ENCODE peak calls at places on chromosomes 4 and X, in ten cellular contexts. G is Peyer's patch; W is IMR-90; Z is testis; L is breast epithelium; X is left lung; C is CD8-positive, alpha-beta T cell; V is Caco-2; H is OCI-LY7; O is mucosa of descending colon. U is an unnamed sample. For H3K36me3, the result is how much of the 10 kb centered on the place peaks cover.

GRCh38 chr4:80393246-80393969 is 57.9 kb downstream of the CFAP299 start:
- DNase-seq in G (no peak), W (peak), Z (no peak), L (no peak), X (no peak), C (no peak), V (no peak), H (no peak), O (no peak), U (no peak)

GRCh38 chrX:57447856-57448255 is 144.0 kb upstream of the ZXDB start:
- DNase-seq in G (no peak), W (no peak), Z (no peak), L (no peak), X (no peak), C (no peak), V (no peak), H (no peak), O (no peak), U (no peak)

GRCh38 chrX:130245441-130245840 is 23.3 kb downstream of the ZNF280C start:
- DNase-seq in G (no peak), W (peak), Z (no peak), L (no peak), X (no peak), C (no peak), V (no peak), H (no peak), O (no peak), U (no peak)

GRCh38 chr4:40626183-40626990 is 3.3 kb downstream of the RBM47 start:
- DNase-seq in G (no peak), W (peak), Z (peak), L (no peak), X (no peak), C (no peak), V (no peak), H (no peak), O (peak), U (no peak)

GRCh38 chr4:20351360-20352171 is 99.9 kb downstream of the SLIT2 start:
- DNase-seq in G (no peak), W (no peak), Z (no peak), L (no peak), X (no peak), C (no peak), V (no peak), H (no peak), O (no peak), U (no peak)

GRCh38 chr4:23889814-23890269 is at the start of gene PPARGC1A:
- DNase-seq in G (peak), W (peak), Z (peak), L (no peak), X (no peak), C (no peak), V (peak), H (no peak), O (peak), U (no peak)

GRCh38 chr4:147453561-147454141 is 27.2 kb upstream of the EDNRA start:
- DNase-seq in G (no peak), W (peak), Z (no peak), L (no peak), X (no peak), C (no peak), V (peak), H (no peak), O (no peak), U (no peak)

GRCh38 chr4:152029631-152030030 is 268.8 kb upstream of the GATB start:
- DNase-seq in G (no peak), W (no peak), Z (no peak), L (no peak), X (no peak), C (no peak), V (no peak), H (no peak), O (no peak), U (no peak)

GRCh38 chr4:16785800-16786527 is 112.5 kb downstream of the LDB2 start:
- DNase-seq in G (no peak), W (peak), Z (no peak), L (no peak), X (no peak), C (no peak), V (no peak), H (no peak), O (no peak), U (no peak)

GRCh38 chr4:176406736-176407135 is 87.0 kb downstream of the SPCS3 start:
- DNase-seq in G (no peak), W (peak), Z (no peak), L (no peak), X (no peak), C (no peak), V (no peak), H (no peak), O (no peak), U (no peak)

GRCh38 chr4:158791588-158791987 is 22.8 kb downstream of the FNIP2 start:
- DNase-seq in G (no peak), W (no peak), Z (no peak), L (no peak), X (no peak), C (no peak), V (no peak), H (no peak), O (no peak), U (no peak)

GRCh38 chrX:30735839-30736238 is 82.6 kb downstream of the GK start:
- DNase-seq in G (peak), W (peak), Z (peak), L (no peak), X (no peak), C (peak), V (peak), H (peak), O (peak), U (peak)

GRCh38 chrX:24294619-24295018 is 19.2 kb downstream of the SUPT20HL2 start:
- DNase-seq in G (no peak), W (no peak), Z (peak), L (no peak), X (no peak), C (no peak), V (no peak), H (peak), O (peak), U (no peak)
- TF ChIP-seq CTCF in G (no peak), W (peak), Z (no peak), L (no peak), X (no peak), C (no peak), V (no peak), H (peak), O (no peak), U (peak)

GRCh38 chrX:10110316-10110932 is 46.4 kb upstream of the CLCN4 start:
- DNase-seq in G (no peak), W (no peak), Z (no peak), L (no peak), X (no peak), C (no peak), V (no peak), H (no peak), O (no peak), U (no peak)

GRCh38 chrX:10109695-10110094 is 47.1 kb upstream of the CLCN4 start:
- DNase-seq in G (no peak), W (no peak), Z (peak), L (no peak), X (no peak), C (no peak), V (no peak), H (no peak), O (peak), U (no peak)

GRCh38 chrX:10106801-10107200 is 50.0 kb upstream of the CLCN4 start:
- DNase-seq in G (no peak), W (no peak), Z (no peak), L (no peak), X (no peak), C (peak), V (no peak), H (peak), O (no peak), U (peak)

GRCh38 chrX:10110984-10111363 is 45.8 kb upstream of the CLCN4 start:
- DNase-seq in G (no peak), W (no peak), Z (peak), L (no peak), X (no peak), C (peak), V (no peak), H (no peak), O (no peak), U (no peak)

DNA sequence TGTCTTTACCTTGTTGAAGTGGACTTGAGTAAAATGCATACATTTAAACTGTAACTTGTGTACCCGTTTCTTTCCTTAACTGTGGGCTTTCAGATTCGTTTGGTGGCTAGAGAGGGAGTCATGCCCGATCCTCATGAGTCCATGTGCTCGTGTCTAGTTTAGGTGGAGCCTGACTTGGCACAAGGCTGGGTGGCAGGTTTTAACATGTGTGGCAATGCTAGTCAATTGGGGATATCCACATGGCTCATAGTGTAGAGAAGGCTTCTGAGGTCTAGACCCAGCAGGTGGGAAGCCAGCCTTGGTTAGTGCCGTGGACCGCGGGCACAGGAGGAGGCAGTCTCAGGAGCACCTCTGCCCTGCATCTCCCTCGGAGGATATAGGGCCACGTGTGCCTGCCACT is 48.5 kb upstream of the CLCN4 start:
- DNase-seq in G (no peak), W (no peak), Z (no peak), L (no peak), X (no peak), C (no peak), V (no peak), H (no peak), O (no peak), U (no peak)
- H3K36me3 ChIP-seq in G (under half), W (under half), Z (under half), L (under half), X (under half), C (under half), V (under half), H (under half), O (under half), U (under half)

DNA sequence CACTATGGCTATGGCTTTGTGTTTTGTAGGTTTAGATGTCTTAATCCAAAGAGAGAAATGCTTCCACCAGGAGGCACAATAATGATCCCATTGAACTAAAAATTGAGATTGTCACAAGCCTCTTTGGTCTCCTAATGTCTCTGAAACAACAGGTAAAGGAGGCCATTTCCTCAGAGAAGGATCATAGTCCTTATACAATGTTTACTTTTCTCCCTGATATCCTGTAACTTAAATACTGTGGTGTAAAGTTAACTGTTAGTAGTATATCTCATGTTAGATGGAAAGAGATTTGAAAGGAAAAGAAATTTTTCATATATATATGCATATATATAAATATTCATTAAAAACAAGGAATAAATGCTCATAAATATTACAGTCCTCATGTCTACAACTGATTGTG is 1230.5 kb downstream of the PCDH18 start:
- DNase-seq in G (no peak), W (no peak), Z (no peak), L (no peak), X (no peak), C (no peak), V (no peak), H (no peak), O (no peak), U (no peak)
- TF ChIP-seq CTCF in G (no peak), W (no peak), Z (no peak), L (no peak), X (no peak), C (no peak), V (no peak), H (no peak), O (no peak), U (no peak)

DNA sequence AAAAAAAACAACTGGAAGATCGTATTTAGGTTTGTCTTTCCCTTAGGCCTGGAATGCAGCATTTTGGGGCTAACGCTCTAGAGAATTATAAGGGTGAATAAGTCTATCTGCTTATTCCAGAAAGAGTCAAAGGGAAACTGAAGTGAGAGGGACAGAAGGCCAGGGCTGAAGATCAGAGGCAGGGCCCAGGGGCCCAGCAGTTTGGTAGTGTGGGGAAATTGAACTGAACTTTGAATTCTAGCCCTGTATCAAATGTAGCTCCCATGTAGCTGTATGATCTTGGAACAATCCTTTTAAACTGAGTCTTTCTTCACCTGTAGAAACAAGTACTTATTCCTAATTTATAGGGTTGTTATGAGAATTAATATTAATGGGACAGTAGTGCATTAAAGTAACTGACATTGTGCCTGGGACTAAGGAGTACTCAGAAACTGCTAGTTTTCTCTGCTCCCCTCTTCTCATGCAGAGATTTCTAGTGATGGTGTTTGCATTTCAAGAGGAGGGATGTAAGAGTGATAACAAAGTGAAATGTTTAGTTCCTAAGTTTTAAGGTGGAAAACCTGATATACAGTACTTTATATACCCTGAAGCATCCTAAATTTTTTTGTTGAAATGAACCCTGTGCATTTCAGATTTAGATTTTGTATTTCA is 30.4 kb downstream of the STOX2 start:
- DNase-seq in G (no peak), W (no peak), Z (no peak), L (no peak), X (no peak), C (no peak), V (no peak), H (no peak), O (no peak), U (no peak)
- H3K36me3 ChIP-seq in G (under half), W (under half), Z (under half), L (under half), X (under half), C (under half), V (under half), H (under half), O (under half), U (under half)

GRCh38 chrX:153317306-153317705 is 4.3 kb downstream of the PNMA6F start:
- DNase-seq in G (no peak), W (no peak), Z (no peak), L (no peak), X (no peak), C (no peak), V (no peak), H (no peak), O (no peak), U (no peak)
- TF ChIP-seq CTCF in G (no peak), W (no peak), Z (no peak), L (no peak), X (no peak), C (no peak), V (no peak), H (no peak), O (no peak), U (no peak)

DNA sequence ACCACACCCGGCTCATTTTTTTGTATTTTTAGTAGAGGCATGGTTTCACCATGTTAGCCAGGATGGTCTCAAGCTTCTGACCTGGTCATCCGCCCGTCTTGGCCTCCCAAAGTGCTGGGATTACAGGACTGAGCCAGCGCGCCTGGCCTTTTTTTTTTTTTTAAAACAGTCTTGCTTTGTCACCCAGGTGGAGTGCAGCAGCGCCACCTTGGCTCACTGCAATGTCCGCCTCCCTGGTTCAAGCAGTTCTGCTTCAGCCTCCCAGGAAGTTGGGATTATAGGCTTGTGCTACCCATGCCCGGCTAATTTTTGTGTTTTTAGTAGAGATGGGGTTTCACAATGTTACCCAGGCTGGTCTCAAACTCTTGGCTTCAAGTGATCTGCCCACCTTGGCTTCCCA is 28.9 kb downstream of the ZFX start:
- DNase-seq in G (no peak), W (no peak), Z (no peak), L (no peak), X (no peak), C (no peak), V (no peak), H (no peak), O (no peak), U (no peak)
- H3K36me3 ChIP-seq in G (under half), W (under half), Z (under half), L (under half), X (under half), C (under half), V (under half), H (half or more), O (under half), U (under half)

DNA sequence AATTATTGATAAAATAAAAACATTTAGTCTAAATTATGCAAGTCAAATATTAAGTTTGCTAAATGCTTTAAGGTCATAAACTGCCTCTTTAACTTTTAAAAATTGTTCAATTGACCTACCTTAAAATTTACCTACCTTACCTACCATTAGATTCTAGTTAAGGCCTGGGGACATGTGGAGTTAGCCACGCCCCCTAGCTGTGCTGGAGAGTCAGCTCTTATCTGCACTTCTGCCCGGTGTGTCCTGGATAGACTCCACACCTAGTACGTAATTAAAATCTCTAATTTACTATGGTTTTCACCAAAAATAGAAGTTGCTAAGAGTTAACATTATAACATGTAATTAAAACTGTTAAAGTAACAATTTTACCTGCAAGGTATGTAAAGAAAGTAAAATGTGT is 22.7 kb downstream of the TENM3 start:
- DNase-seq in G (no peak), W (no peak), Z (no peak), L (no peak), X (no peak), C (no peak), V (peak), H (peak), O (no peak), U (no peak)
- TF ChIP-seq CTCF in G (no peak), W (no peak), Z (no peak), L (no peak), X (no peak), C (no peak), V (no peak), H (no peak), O (no peak), U (peak)

U was measured in GM06990.